ENCODE peak calls at places on chromosomes 4 and X, in six cellular contexts. V is AG10803, L is coronary artery, B is spleen, F is fibroblast of the aortic adventitia, U is B cell. K is an unnamed sample.

GRCh38 chrX:9765072-9765736 is 443 bp downstream of the GPR143 start:
- DNase-seq in V (no peak), L (no peak), B (no peak), F (no peak), U (no peak), K (no peak)

GRCh38 chrX:109619816-109620215 is 5.2 kb downstream of the KCNE5 start:
- DNase-seq in V (no peak), L (no peak), B (no peak), F (no peak), U (no peak), K (peak)

GRCh38 chr4:180768610-180769009 is 1474.6 kb upstream of the TENM3 start:
- DNase-seq in V (no peak), L (no peak), B (no peak), F (no peak), U (no peak), K (no peak)

GRCh38 chrX:85590638-85591037 is 211.2 kb upstream of the POF1B start:
- DNase-seq in V (no peak), L (no peak), B (no peak), F (no peak), U (no peak), K (no peak)

GRCh38 chr4:90889171-90889570 is 762.0 kb downstream of the CCSER1 start:
- DNase-seq in V (no peak), L (no peak), B (no peak), F (no peak), U (no peak), K (no peak)

GRCh38 chr4:123856689-123857545 is 460.3 kb downstream of the SPRY1 start:
- DNase-seq in V (peak), L (no peak), B (no peak), F (peak), U (no peak), K (no peak)

GRCh38 chrX:86047174-86047991 is at the start of gene CHM:
- DNase-seq in V (peak), L (peak), B (peak), F (peak), U (peak), K (peak)

GRCh38 chr4:43757147-43757546 is 691.5 kb downstream of the KCTD8 start:
- DNase-seq in V (no peak), L (no peak), B (no peak), F (no peak), U (no peak), K (no peak)

GRCh38 chr4:155604718-155605601 is 61.7 kb upstream of the GUCY1A1 start:
- DNase-seq in V (peak), L (no peak), B (no peak), F (peak), U (no peak), K (no peak)

GRCh38 chr4:121696641-121697461 is at the start of gene ANXA5:
- DNase-seq in V (peak), L (peak), B (peak), F (peak), U (peak), K (no peak)

GRCh38 chrX:129726307-129727111 is 12.3 kb upstream of the XPNPEP2 start:
- DNase-seq in V (peak), L (peak), B (no peak), F (peak), U (no peak), K (no peak)

GRCh38 chr4:185730849-185731608 is 81.0 kb downstream of the SORBS2 start:
- DNase-seq in V (peak), L (no peak), B (no peak), F (peak), U (no peak), K (no peak)

GRCh38 chrX:70664726-70665125 is 220.1 kb downstream of the DLG3 start:
- DNase-seq in V (peak), L (no peak), B (no peak), F (peak), U (no peak), K (no peak)
- TF ChIP-seq CTCF in V (peak), L (no peak), B (no peak), F (peak), U (no peak), K (peak)

DNA sequence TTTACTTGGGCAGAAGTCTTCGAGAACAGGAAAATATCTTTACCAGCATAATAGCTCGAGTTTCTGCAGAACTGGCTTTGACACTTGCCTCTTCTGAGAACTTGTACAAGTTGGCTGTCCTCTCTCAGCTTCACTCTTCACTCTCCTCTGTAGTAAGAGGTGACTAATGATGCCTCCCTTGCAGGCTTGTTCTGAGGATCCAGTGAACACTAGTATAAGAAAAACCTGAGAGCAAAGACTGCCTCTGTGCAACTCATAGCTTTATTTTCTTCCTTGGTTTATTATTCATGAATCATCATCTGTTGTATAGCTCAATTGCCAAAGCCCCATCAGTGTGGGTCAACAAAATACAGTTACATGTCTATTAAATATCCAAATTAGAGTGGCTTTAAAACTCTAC is 266.7 kb upstream of the CLNK start:
- DNase-seq in V (no peak), L (no peak), B (no peak), F (no peak), U (no peak), K (no peak)
- TF ChIP-seq CTCF in V (no peak), L (no peak), B (no peak), F (no peak), U (no peak), K (no peak)

GRCh38 chr4:183760326-183760725 is 101.2 kb downstream of the TRAPPC11 start:
- DNase-seq in V (no peak), L (no peak), B (no peak), F (no peak), U (no peak), K (peak)

GRCh38 chr4:183757105-183757504 is 98.0 kb downstream of the TRAPPC11 start:
- DNase-seq in V (no peak), L (no peak), B (no peak), F (no peak), U (no peak), K (no peak)

GRCh38 chr4:183758735-183759447 is 99.8 kb downstream of the TRAPPC11 start:
- DNase-seq in V (no peak), L (no peak), B (no peak), F (no peak), U (no peak), K (no peak)

GRCh38 chr4:183758006-183758734 is 99.1 kb downstream of the TRAPPC11 start:
- DNase-seq in V (no peak), L (no peak), B (no peak), F (peak), U (no peak), K (no peak)
- TF ChIP-seq CTCF in V (peak), L (no peak), B (no peak), F (peak), U (no peak), K (no peak)

GRCh38 chr4:87882321-87882720 is 49.6 kb downstream of the MEPE start:
- DNase-seq in V (peak), L (no peak), B (no peak), F (peak), U (no peak), K (no peak)

GRCh38 chr4:87880106-87880505 is 47.3 kb downstream of the MEPE start:
- DNase-seq in V (no peak), L (no peak), B (no peak), F (no peak), U (no peak), K (no peak)

GRCh38 chr4:87884976-87885574 is 52.3 kb downstream of the MEPE start:
- DNase-seq in V (no peak), L (no peak), B (no peak), F (no peak), U (no peak), K (no peak)

GRCh38 chr4:87882861-87883260 is 50.1 kb downstream of the MEPE start:
- DNase-seq in V (no peak), L (no peak), B (no peak), F (peak), U (no peak), K (no peak)

DNA sequence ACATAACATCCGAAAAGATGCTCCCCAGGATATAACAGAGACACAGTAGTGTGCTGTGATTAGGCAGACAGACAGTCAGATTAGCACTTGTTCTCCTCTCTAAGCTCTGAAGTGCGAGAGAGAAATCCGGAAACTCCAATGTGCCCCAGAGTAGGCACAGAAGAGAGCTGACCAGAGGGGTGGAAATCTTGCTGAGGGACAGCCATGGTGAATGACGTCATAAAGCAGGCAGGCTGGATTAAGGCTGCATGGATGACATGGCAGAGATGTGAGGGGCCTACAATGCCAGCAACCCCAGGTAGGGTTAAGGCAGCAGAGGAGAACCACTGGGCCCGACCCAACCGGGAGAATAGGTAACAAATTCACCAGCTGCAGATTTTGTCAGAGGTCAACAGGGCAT is 53.3 kb downstream of the MEPE start:
- DNase-seq in V (no peak), L (no peak), B (no peak), F (no peak), U (no peak), K (no peak)
- TF ChIP-seq CTCF in V (no peak), L (no peak), B (no peak), F (no peak), U (no peak), K (no peak)

GRCh38 chrX:123731987-123732678 is 719 bp downstream of the THOC2 start:
- DNase-seq in V (no peak), L (no peak), B (peak), F (peak), U (peak), K (no peak)

GRCh38 chrX:123731258-123731986 is 1.4 kb downstream of the THOC2 start:
- DNase-seq in V (no peak), L (no peak), B (no peak), F (peak), U (peak), K (no peak)

GRCh38 chrX:123736333-123736921 is 3.6 kb upstream of the THOC2 start:
- DNase-seq in V (peak), L (no peak), B (no peak), F (peak), U (no peak), K (no peak)

GRCh38 chrX:123728554-123728953 is 4.3 kb downstream of the THOC2 start:
- DNase-seq in V (no peak), L (no peak), B (no peak), F (no peak), U (no peak), K (no peak)

GRCh38 chrX:123732679-123733363 is at the start of gene THOC2:
- DNase-seq in V (peak), L (peak), B (peak), F (peak), U (peak), K (peak)
- TF ChIP-seq CTCF in V (peak), L (peak), B (no peak), F (peak), U (no peak), K (no peak)

GRCh38 chrX:12946838-12947544 is 27.9 kb upstream of the TMSB4X start:
- DNase-seq in V (peak), L (no peak), B (no peak), F (peak), U (peak), K (peak)
- TF ChIP-seq CTCF in V (peak), L (peak), B (peak), F (peak), U (peak), K (peak)

DNA sequence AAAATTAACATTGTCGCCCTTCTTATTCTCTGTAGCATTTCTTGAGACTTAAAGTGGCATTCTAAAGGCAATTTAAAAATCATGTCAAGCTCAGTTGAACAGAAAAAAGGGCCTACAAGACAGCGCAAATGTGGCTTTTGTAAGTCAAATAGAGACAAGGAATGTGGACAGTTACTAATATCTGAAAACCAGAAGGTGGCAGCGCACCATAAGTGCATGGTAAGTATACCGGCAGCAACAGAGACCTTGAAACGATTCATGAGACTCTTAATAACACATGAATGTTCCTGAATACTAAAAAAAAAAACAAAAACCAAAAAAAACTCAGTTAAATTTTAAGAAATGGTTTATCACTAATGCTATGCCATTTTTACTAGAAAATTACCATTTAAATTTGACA is 82.4 kb upstream of the HPRT1 start:
- DNase-seq in V (peak), L (no peak), B (no peak), F (peak), U (no peak), K (peak)
- TF ChIP-seq CTCF in V (peak), L (no peak), B (no peak), F (peak), U (peak), K (no peak)

K was measured in HL-60.